ENCODE peak calls at places on chromosomes 6 and 20, in nine cellular contexts. E is naive thymus-derived CD8-positive, alpha-beta T cell; N is GDM1; Q is HT-29; R is psoas muscle; O is progenitor cell of endocrine pancreas; B is AG10803; A is HS-5; S is DMS153. Z is an unnamed sample.
A peak's percentile ranks its signal among the peaks of the same experiment; 100 is the strongest.

GRCh38 chr6:99434702-99435530 is 9.8 kb upstream of the PNISR start:
- DNase-seq in N (no peak), Q (peak; percentile 28), A (no peak), S (no peak), B (peak; percentile 37), E (no peak), R (no peak), O (no peak), Z (no peak)

GRCh38 chr20:58127731-58128130 is 100.7 kb downstream of the ANKRD60 start:
- DNase-seq in N (no peak), O (no peak), B (peak; percentile 90), A (peak; percentile 95), Q (peak; percentile 16), S (no peak), R (no peak), E (no peak), Z (no peak)

GRCh38 chr20:46400253-46400652 is 6.2 kb downstream of the ELMO2 start:
- DNase-seq in A (peak; percentile 44), S (no peak), E (no peak), B (peak; percentile 82), N (no peak), R (peak; percentile 24), O (no peak), Q (peak; percentile 19), Z (no peak)

GRCh38 chr20:32743237-32744112 is at the start of gene COMMD7:
- DNase-seq in O (peak; percentile 66), E (peak; percentile 36), N (peak; percentile 45), R (peak; percentile 72), B (peak; percentile 57), A (no peak), S (peak; percentile 78), Q (peak; percentile 55), Z (peak; percentile 65)

GRCh38 chr6:137881522-137881886 is 14.4 kb downstream of the TNFAIP3 start:
- DNase-seq in Q (no peak), O (no peak), R (no peak), S (no peak), N (no peak), B (no peak), E (no peak), A (no peak), Z (no peak)

GRCh38 chr20:9103955-9104354 is 35.1 kb downstream of the PLCB4 start:
- DNase-seq in N (no peak), O (no peak), R (no peak), S (no peak), B (peak; percentile 45), A (peak; percentile 40), E (no peak), Q (no peak), Z (no peak)

GRCh38 chr20:61442718-61443117 is 190.7 kb downstream of the CDH4 start:
- DNase-seq in E (no peak), A (no peak), R (no peak), B (no peak), Q (no peak), S (no peak), O (no peak), N (no peak), Z (no peak)

GRCh38 chr20:37538003-37538402 is 10.3 kb upstream of the BLCAP start:
- DNase-seq in Q (peak; percentile 38), S (no peak), A (no peak), E (no peak), O (no peak), N (no peak), B (peak; percentile 80), R (no peak), Z (no peak)